ENCODE peak calls at places on chromosomes 11 and 22, in four cellular contexts. One of them, this sample, is unnamed. For H3K36me3, the result is how much of the 10 kb centered on the place peaks cover.

GRCh38 chr11:69372589-69373250 is 78.8 kb downstream of the MYEOV start:
- DNase-seq in IMR-90: no peak
- DNase-seq in GM23248: no peak
- DNase-seq in HCT116: no peak
- DNase-seq in this sample: no peak

GRCh38 chr11:18936002-18936673 is 3.1 kb downstream of the MRGPRX1 start:
- DNase-seq in HCT116: no peak
- DNase-seq in GM23248: no peak
- DNase-seq in IMR-90: no peak
- DNase-seq in this sample: no peak

GRCh38 chr11:419248-420005 is 4.6 kb upstream of the SIGIRR start:
- DNase-seq in GM23248: no peak
- DNase-seq in IMR-90: no peak
- DNase-seq in HCT116: no peak
- DNase-seq in this sample: no peak

GRCh38 chr11:34490304-34490703 is 23.3 kb downstream of the ELF5 start:
- DNase-seq in HCT116: no peak
- DNase-seq in GM23248: no peak
- DNase-seq in IMR-90: no peak
- DNase-seq in this sample: no peak

GRCh38 chr11:91160661-91161060 is 937.8 kb upstream of the CHORDC1 start:
- DNase-seq in HCT116: no peak
- DNase-seq in IMR-90: no peak
- DNase-seq in GM23248: no peak
- DNase-seq in this sample: peak

GRCh38 chr11:10818594-10818993 is 9.9 kb upstream of the EIF4G2 start:
- DNase-seq in IMR-90: peak
- DNase-seq in GM23248: peak
- DNase-seq in HCT116: no peak
- DNase-seq in this sample: peak

GRCh38 chr11:128235446-128235845 is 351.9 kb downstream of the ETS1 start:
- DNase-seq in HCT116: no peak
- DNase-seq in IMR-90: no peak
- DNase-seq in GM23248: no peak
- DNase-seq in this sample: peak

GRCh38 chr11:67638535-67639437 is 777 bp downstream of the TBX10 start:
- DNase-seq in HCT116: no peak
- DNase-seq in GM23248: no peak
- DNase-seq in IMR-90: no peak
- DNase-seq in this sample: no peak

GRCh38 chr11:17077240-17077519 is 287 bp downstream of the RPS13 start:
- DNase-seq in HCT116: no peak
- DNase-seq in IMR-90: no peak
- DNase-seq in GM23248: peak
- DNase-seq in this sample: no peak

GRCh38 chr22:30996462-30996861 is 27.4 kb downstream of the TUG1 start:
- DNase-seq in IMR-90: no peak
- DNase-seq in HCT116: no peak
- DNase-seq in GM23248: no peak
- DNase-seq in this sample: no peak

GRCh38 chr11:34758262-34758661 is 137.4 kb downstream of the EHF start:
- DNase-seq in GM23248: no peak
- DNase-seq in IMR-90: peak
- DNase-seq in HCT116: no peak
- DNase-seq in this sample: peak

GRCh38 chr11:100753562-100753961 is 66.5 kb downstream of the ARHGAP42 start:
- DNase-seq in HCT116: no peak
- DNase-seq in IMR-90: no peak
- DNase-seq in GM23248: no peak
- DNase-seq in this sample: no peak

GRCh38 chr11:115360186-115360824 is 143.9 kb downstream of the CADM1 start:
- DNase-seq in GM23248: no peak
- DNase-seq in IMR-90: peak
- DNase-seq in HCT116: no peak
- DNase-seq in this sample: peak

GRCh38 chr22:20979940-20980453 is 2.1 kb upstream of the LZTR1 start:
- DNase-seq in HCT116: no peak
- DNase-seq in GM23248: no peak
- DNase-seq in IMR-90: no peak
- DNase-seq in this sample: no peak

GRCh38 chr22:44676441-44677298 is 25.3 kb upstream of the PRR5 start:
- DNase-seq in HCT116: no peak
- DNase-seq in GM23248: peak
- DNase-seq in IMR-90: peak
- DNase-seq in this sample: no peak

GRCh38 chr11:126702987-126703386 is 297.6 kb downstream of the KIRREL3 start:
- DNase-seq in HCT116: no peak
- DNase-seq in GM23248: no peak
- DNase-seq in IMR-90: no peak
- DNase-seq in this sample: peak

GRCh38 chr11:490930-491260 is 16.1 kb downstream of the RNH1 start:
- DNase-seq in HCT116: no peak
- DNase-seq in GM23248: no peak
- DNase-seq in IMR-90: no peak
- DNase-seq in this sample: no peak

GRCh38 chr11:60878245-60879101 is 11.1 kb downstream of the ZP1 start:
- DNase-seq in HCT116: no peak
- DNase-seq in IMR-90: no peak
- DNase-seq in GM23248: no peak
- DNase-seq in this sample: no peak

GRCh38 chr11:127624455-127624854 is 623.9 kb upstream of the KIRREL3 start:
- DNase-seq in HCT116: no peak
- DNase-seq in IMR-90: peak
- DNase-seq in GM23248: peak
- DNase-seq in this sample: peak

GRCh38 chr11:64604458-64605247 is 13.6 kb downstream of the SLC22A12 start:
- DNase-seq in GM23248: no peak
- DNase-seq in IMR-90: no peak
- DNase-seq in HCT116: no peak
- DNase-seq in this sample: no peak

GRCh38 chr11:124277809-124278208 is 21.6 kb downstream of the OR8G5 start:
- DNase-seq in HCT116: no peak
- DNase-seq in GM23248: no peak
- DNase-seq in IMR-90: no peak
- DNase-seq in this sample: no peak

GRCh38 chr11:69173925-69174591 is 18.3 kb downstream of the SMIM38 start:
- DNase-seq in GM23248: no peak
- DNase-seq in HCT116: no peak
- DNase-seq in IMR-90: peak
- DNase-seq in this sample: peak

GRCh38 chr11:105051559-105051958 is 6.4 kb upstream of the CARD16 start:
- DNase-seq in HCT116: no peak
- DNase-seq in GM23248: no peak
- DNase-seq in IMR-90: no peak
- DNase-seq in this sample: no peak
- H3K36me3 ChIP-seq in HCT116: under half
- H3K36me3 ChIP-seq in GM23248: under half
- H3K36me3 ChIP-seq in IMR-90: under half
- H3K36me3 ChIP-seq in this sample: under half

DNA sequence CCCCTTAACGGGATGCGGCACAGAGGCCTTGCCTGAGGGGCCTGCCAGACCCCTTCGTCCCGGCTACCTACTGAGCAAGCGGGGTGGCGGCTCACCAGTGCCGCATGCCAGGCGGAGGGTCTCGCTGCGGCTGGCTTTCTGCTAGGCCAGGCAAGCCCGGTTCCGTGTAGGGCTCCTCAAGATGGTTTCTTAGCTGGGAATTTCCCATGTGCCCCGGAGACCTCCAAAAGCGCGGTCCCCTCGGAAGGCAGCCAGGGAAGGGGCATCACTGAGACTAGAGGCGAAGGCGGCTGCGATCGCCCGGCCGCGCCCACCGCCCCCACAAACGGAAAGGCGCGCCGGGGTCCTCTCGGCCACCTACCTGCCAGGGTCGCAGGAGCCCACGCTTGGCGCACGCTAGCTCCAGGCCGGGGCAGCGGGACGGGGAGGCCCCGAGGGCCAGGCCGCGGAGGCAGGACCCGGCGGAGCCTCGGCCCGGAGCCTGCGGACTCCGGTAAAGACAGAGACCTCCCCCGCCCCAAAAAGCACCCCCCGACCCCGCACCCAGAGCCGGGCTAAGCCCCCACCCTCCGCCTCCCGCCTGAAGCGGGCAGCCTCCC is 23.8 kb downstream of the MICAL3 start:
- DNase-seq in GM23248: peak
- DNase-seq in IMR-90: no peak
- DNase-seq in HCT116: no peak
- DNase-seq in this sample: no peak
- H3K9ac ChIP-seq in GM23248: peak
- H3K9ac ChIP-seq in IMR-90: peak
- H3K9ac ChIP-seq in HCT116: peak
- H3K9ac ChIP-seq in this sample: peak

DNA sequence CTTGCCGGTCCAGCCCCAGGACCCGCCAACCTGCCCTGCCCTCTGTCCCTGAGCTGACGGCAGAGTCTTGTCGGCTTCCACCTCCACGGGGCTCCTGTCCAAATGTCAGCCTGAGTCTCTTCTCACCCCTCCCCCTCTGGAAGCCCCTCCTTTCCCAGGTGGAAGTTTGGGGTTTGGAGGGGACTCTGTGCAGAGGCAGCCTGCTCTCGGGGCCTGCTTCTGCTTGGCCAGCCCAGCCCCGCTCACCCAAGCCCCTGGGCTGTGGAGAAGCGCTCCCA is 31.0 kb downstream of the CTTN start:
- DNase-seq in IMR-90: no peak
- DNase-seq in HCT116: no peak
- DNase-seq in GM23248: no peak
- DNase-seq in this sample: no peak
- H3K36me3 ChIP-seq in IMR-90: half or more
- H3K36me3 ChIP-seq in HCT116: half or more
- H3K36me3 ChIP-seq in GM23248: under half
- H3K36me3 ChIP-seq in this sample: half or more

GRCh38 chr11:2306971-2307732 is 5.3 kb downstream of the TSPAN32 start:
- DNase-seq in HCT116: no peak
- DNase-seq in GM23248: peak
- DNase-seq in IMR-90: peak
- DNase-seq in this sample: peak

GRCh38 chr11:2305140-2305861 is 3.5 kb downstream of the TSPAN32 start:
- DNase-seq in GM23248: peak
- DNase-seq in IMR-90: peak
- DNase-seq in HCT116: no peak
- DNase-seq in this sample: peak

GRCh38 chr11:2304156-2305139 is 2.6 kb downstream of the TSPAN32 start:
- DNase-seq in GM23248: no peak
- DNase-seq in IMR-90: no peak
- DNase-seq in HCT116: no peak
- DNase-seq in this sample: no peak

GRCh38 chr11:2307733-2308331 is 6.0 kb downstream of the TSPAN32 start:
- DNase-seq in GM23248: no peak
- DNase-seq in HCT116: no peak
- DNase-seq in IMR-90: no peak
- DNase-seq in this sample: no peak

DNA sequence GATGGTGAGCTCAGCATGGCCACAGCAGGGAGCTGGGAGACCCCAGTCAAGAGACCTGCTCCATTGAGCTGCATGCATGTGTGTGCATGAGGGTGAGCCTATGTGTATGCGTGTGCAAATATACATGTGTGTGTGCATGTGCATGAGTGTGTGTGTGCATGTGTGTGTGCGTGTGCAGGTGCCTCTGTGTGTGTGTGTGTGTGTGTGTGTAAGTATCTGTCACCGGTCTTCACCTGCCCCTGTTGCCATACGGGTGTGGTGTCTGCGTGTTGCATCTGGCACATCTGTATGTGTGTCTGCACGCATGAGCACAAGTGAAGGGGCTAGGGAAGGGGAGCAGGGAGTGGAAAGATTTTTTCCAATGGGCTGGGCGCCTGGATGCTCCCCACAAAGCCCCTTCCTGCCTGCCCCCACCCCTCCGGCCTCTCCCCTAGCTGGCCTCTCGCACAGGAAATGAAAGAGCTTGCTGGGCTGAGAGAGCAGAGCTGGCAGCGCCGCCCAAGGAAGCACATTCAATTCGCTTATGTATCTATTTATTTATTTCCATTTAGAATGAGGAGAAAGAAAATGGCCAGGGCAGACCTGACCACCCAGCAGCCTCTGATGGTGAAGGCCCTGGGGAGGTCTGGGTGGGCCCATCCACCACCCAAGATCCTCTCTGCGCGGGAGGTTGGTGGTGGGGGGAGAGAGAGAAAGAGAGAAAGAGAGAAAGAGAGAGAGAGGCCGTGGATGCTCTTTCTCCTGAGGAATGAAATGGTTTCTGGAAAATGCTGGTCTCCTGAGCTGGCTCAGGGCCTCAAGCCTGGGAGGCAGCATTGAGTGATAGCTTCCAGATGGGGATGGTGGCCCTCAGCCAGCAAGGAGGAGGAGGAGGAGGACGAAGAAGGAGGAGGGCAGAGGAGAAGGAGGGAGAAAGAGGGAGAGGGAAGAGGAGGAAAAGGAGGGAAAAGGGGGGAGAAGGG is 4.3 kb downstream of the TSPAN32 start:
- DNase-seq in IMR-90: peak
- DNase-seq in GM23248: peak
- DNase-seq in HCT116: no peak
- DNase-seq in this sample: peak
- H3K9ac ChIP-seq in IMR-90: peak
- H3K9ac ChIP-seq in GM23248: peak
- H3K9ac ChIP-seq in HCT116: no peak
- H3K9ac ChIP-seq in this sample: peak

DNA sequence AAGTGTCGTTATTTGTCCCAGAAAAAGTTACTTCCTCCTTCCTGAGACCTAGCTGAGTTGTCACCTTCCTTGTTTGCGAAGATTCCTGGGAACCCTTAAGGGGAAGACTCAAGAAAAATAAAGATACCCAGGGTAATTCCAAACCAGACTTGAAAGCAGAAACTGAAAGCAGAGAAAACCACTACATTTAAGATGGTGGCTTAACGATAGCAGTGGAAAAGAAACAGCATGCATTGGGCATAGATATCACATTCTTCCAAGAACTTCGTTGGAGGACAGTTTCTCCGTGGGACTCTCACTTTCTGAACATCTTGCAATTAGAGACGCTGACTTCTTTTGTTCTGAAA is 89.1 kb downstream of the FAM76B start:
- DNase-seq in GM23248: no peak
- DNase-seq in IMR-90: no peak
- DNase-seq in HCT116: no peak
- DNase-seq in this sample: no peak
- H3K36me3 ChIP-seq in GM23248: under half
- H3K36me3 ChIP-seq in IMR-90: under half
- H3K36me3 ChIP-seq in HCT116: under half
- H3K36me3 ChIP-seq in this sample: under half

GRCh38 chr22:49643466-49643865 is 184.2 kb downstream of the BRD1 start:
- DNase-seq in IMR-90: no peak
- DNase-seq in HCT116: no peak
- DNase-seq in GM23248: no peak
- DNase-seq in this sample: no peak
- H3K9ac ChIP-seq in IMR-90: no peak
- H3K9ac ChIP-seq in HCT116: no peak
- H3K9ac ChIP-seq in GM23248: no peak
- H3K9ac ChIP-seq in this sample: no peak

GRCh38 chr22:32803020-32803758 is 1.7 kb downstream of the TIMP3 start:
- DNase-seq in IMR-90: peak
- DNase-seq in HCT116: no peak
- DNase-seq in GM23248: peak
- DNase-seq in this sample: peak
- H3K36me3 ChIP-seq in IMR-90: under half
- H3K36me3 ChIP-seq in HCT116: under half
- H3K36me3 ChIP-seq in GM23248: under half
- H3K36me3 ChIP-seq in this sample: under half